ENCODE peak calls at places on chromosomes 4 and X, in six cellular contexts. D is astrocyte of the spinal cord, E is brain microvascular endothelial cell, Q is skeletal muscle cell, T is tibial artery, K is AG10803. A is an unnamed sample.

GRCh38 chr4:94680131-94680862 is 77.5 kb upstream of the BMPR1B start:
- DNase-seq in D (no peak), E (no peak), Q (no peak), T (no peak), K (no peak), A (no peak)

GRCh38 chr4:101103381-101104142 is 243.8 kb downstream of the PPP3CA start:
- DNase-seq in D (peak), E (no peak), Q (no peak), T (no peak), K (peak), A (no peak)

GRCh38 chr4:14708574-14708973 is 293.7 kb upstream of the CPEB2 start:
- DNase-seq in D (no peak), E (no peak), Q (no peak), T (no peak), K (no peak), A (no peak)

GRCh38 chr4:138939960-138940359 is 75.6 kb upstream of the NOCT start:
- DNase-seq in D (no peak), E (no peak), Q (no peak), T (no peak), K (no peak), A (no peak)

GRCh38 chr4:101192244-101192643 is 155.1 kb downstream of the PPP3CA start:
- DNase-seq in D (no peak), E (no peak), Q (no peak), T (no peak), K (peak), A (no peak)

GRCh38 chr4:76306882-76307669 is 543 bp downstream of the STBD1 start:
- DNase-seq in D (peak), E (peak), Q (no peak), T (peak), K (peak), A (peak)

GRCh38 chr4:5793514-5793913 is 82.5 kb downstream of the EVC start:
- DNase-seq in D (no peak), E (no peak), Q (no peak), T (peak), K (no peak), A (no peak)

GRCh38 chr4:12615822-12616221 is 868.3 kb downstream of the RAB28 start:
- DNase-seq in D (no peak), E (no peak), Q (no peak), T (no peak), K (no peak), A (no peak)

GRCh38 chr4:20773144-20773997 is 73.1 kb downstream of the PACRGL start:
- DNase-seq in D (peak), E (peak), Q (peak), T (no peak), K (peak), A (peak)

GRCh38 chr4:158020734-158021346 is 152.0 kb downstream of the GASK1B start:
- DNase-seq in D (peak), E (peak), Q (peak), T (no peak), K (peak), A (no peak)
- H3K4me3 ChIP-seq in D (no peak), E (no peak), Q (no peak), T (no peak), K (no peak), A (no peak)

GRCh38 chrX:143633530-143634372 is 2.1 kb downstream of the SLITRK4 start:
- DNase-seq in D (no peak), E (no peak), Q (no peak), T (no peak), K (no peak), A (peak)

GRCh38 chrX:143635915-143636314 is at the start of gene SLITRK4:
- DNase-seq in D (no peak), E (no peak), Q (no peak), T (no peak), K (no peak), A (peak)

GRCh38 chrX:143632625-143633387 is 3.1 kb downstream of the SLITRK4 start:
- DNase-seq in D (no peak), E (no peak), Q (no peak), T (no peak), K (no peak), A (no peak)

GRCh38 chrX:143634701-143635442 is 1.0 kb downstream of the SLITRK4 start:
- DNase-seq in D (no peak), E (no peak), Q (no peak), T (no peak), K (no peak), A (peak)

GRCh38 chrX:143634373-143634685 is 1.6 kb downstream of the SLITRK4 start:
- DNase-seq in D (no peak), E (no peak), Q (no peak), T (no peak), K (no peak), A (peak)
- H3K4me3 ChIP-seq in D (peak), E (peak), Q (peak), T (peak), K (no peak), A (peak)

DNA sequence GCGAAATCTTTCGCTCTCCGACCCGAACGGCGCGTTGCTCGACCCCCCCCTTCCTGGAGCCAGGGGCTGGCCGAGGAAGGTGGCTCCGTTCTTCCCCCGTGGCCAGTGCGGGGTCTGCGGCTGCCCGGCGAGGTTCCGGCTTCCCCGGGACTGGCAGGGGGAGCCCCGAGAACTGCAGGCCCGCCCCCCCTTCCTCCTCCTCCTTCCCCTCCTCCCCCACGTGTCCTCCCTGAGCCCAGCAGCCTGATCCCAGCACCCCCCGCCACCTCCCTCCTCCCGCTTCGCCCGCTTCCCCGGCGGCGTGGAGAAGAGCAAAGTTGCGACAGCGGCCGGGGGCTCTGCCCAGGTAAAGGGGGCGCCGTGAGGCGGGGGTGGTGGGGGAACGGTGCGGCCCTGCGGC is 2.4 kb upstream of the BCORL1 start:
- DNase-seq in D (no peak), E (no peak), Q (no peak), T (peak), K (no peak), A (peak)
- H3K4me3 ChIP-seq in D (no peak), E (peak), Q (peak), T (no peak), K (peak), A (peak)

GRCh38 chrX:48956728-48957414 is 536 bp downstream of the OTUD5 start:
- DNase-seq in D (no peak), E (no peak), Q (no peak), T (peak), K (no peak), A (peak)
- H3K4me3 ChIP-seq in D (peak), E (peak), Q (peak), T (peak), K (peak), A (peak)